ENCODE peak calls at places on chromosomes 7 and 10, in four cellular contexts. S is thoracic aorta, O is heart right ventricle, H is Peyer's patch. E is an unnamed sample.

GRCh38 chr10:97708976-97709745 is 4.4 kb upstream of the MARVELD1 start:
- DNase-seq in S (peak), O (peak), H (peak), E (no peak)

GRCh38 chr10:76302491-76302890 is 871.1 kb downstream of the LRMDA start:
- DNase-seq in S (no peak), O (no peak), H (no peak), E (no peak)

GRCh38 chr10:133143546-133143945 is 16.5 kb upstream of the KNDC1 start:
- DNase-seq in S (no peak), O (no peak), H (peak), E (peak)

GRCh38 chr7:79176859-79177477 is 276.5 kb downstream of the MAGI2 start:
- DNase-seq in S (no peak), O (no peak), H (no peak), E (no peak)

GRCh38 chr10:28778524-28778923 is 101.2 kb downstream of the BAMBI start:
- DNase-seq in S (no peak), O (no peak), H (no peak), E (no peak)

GRCh38 chr10:96651998-96652431 is 65.2 kb upstream of the TM9SF3 start:
- DNase-seq in S (no peak), O (no peak), H (no peak), E (peak)

GRCh38 chr7:13911920-13912319 is 77.5 kb downstream of the ETV1 start:
- DNase-seq in S (no peak), O (no peak), H (no peak), E (no peak)

GRCh38 chr7:140609646-140610045 is 31.0 kb downstream of the DENND2A start:
- DNase-seq in S (no peak), O (no peak), H (no peak), E (no peak)

GRCh38 chr10:42304341-42304740 is 334.0 kb downstream of the ZNF33B start:
- DNase-seq in S (no peak), O (no peak), H (no peak), E (no peak)

GRCh38 chr10:62852961-62853702 is 37.0 kb upstream of the EGR2 start:
- DNase-seq in S (no peak), O (no peak), H (no peak), E (peak)

GRCh38 chr10:35191523-35191922 is 64.9 kb downstream of the CREM start:
- DNase-seq in S (no peak), O (no peak), H (no peak), E (no peak)

GRCh38 chr7:45915606-45916005 is 5.5 kb downstream of the IGFBP3 start:
- DNase-seq in S (no peak), O (no peak), H (no peak), E (no peak)

GRCh38 chr10:49552277-49552676 is 13.4 kb upstream of the ERCC6 start:
- DNase-seq in S (no peak), O (no peak), H (no peak), E (no peak)

GRCh38 chr7:84393776-84394175 is 199.2 kb upstream of the SEMA3A start:
- DNase-seq in S (no peak), O (no peak), H (no peak), E (no peak)

GRCh38 chr7:43700059-43700501 is 29.2 kb downstream of the COA1 start:
- DNase-seq in S (no peak), O (no peak), H (no peak), E (no peak)

GRCh38 chr10:69392481-69393000 is 24.2 kb downstream of the TACR2 start:
- DNase-seq in S (peak), O (peak), H (peak), E (peak)

GRCh38 chr10:122490786-122491680 is 29.7 kb downstream of the HTRA1 start:
- DNase-seq in S (no peak), O (no peak), H (no peak), E (no peak)

GRCh38 chr7:119377-120163 is 72.8 kb upstream of the FAM20C start:
- DNase-seq in S (no peak), O (peak), H (peak), E (no peak)

GRCh38 chr7:142571581-142571980 is 177.7 kb upstream of the PRSS1 start:
- DNase-seq in S (no peak), O (no peak), H (no peak), E (no peak)

GRCh38 chr10:113899952-113900598 is 45.6 kb downstream of the NHLRC2 start:
- DNase-seq in S (no peak), O (no peak), H (no peak), E (no peak)

GRCh38 chr7:47846117-47846836 is 102.0 kb downstream of the PKD1L1 start:
- DNase-seq in S (no peak), O (no peak), H (no peak), E (no peak)

GRCh38 chr7:28922618-28923331 is 35.4 kb downstream of the TRIL start:
- DNase-seq in S (no peak), O (peak), H (peak), E (peak)

GRCh38 chr10:120581496-120581895 is 124.5 kb downstream of the PLPP4 start:
- DNase-seq in S (no peak), O (no peak), H (no peak), E (no peak)

GRCh38 chr7:106640368-106641141 is 20.4 kb downstream of the CCDC71L start:
- DNase-seq in S (no peak), O (no peak), H (no peak), E (no peak)

GRCh38 chr10:77586719-77587423 is 50.7 kb downstream of the KCNMA1 start:
- DNase-seq in S (no peak), O (no peak), H (peak), E (no peak)

GRCh38 chr7:130433336-130433735 is 7.5 kb downstream of the CEP41 start:
- DNase-seq in S (no peak), O (no peak), H (no peak), E (no peak)

GRCh38 chr7:130435455-130435854 is 5.4 kb downstream of the CEP41 start:
- DNase-seq in S (no peak), O (no peak), H (no peak), E (no peak)

GRCh38 chr7:130429019-130429418 is 11.8 kb downstream of the CEP41 start:
- DNase-seq in S (no peak), O (no peak), H (no peak), E (no peak)

GRCh38 chr7:130432886-130433285 is 7.9 kb downstream of the CEP41 start:
- DNase-seq in S (no peak), O (no peak), H (no peak), E (no peak)

DNA sequence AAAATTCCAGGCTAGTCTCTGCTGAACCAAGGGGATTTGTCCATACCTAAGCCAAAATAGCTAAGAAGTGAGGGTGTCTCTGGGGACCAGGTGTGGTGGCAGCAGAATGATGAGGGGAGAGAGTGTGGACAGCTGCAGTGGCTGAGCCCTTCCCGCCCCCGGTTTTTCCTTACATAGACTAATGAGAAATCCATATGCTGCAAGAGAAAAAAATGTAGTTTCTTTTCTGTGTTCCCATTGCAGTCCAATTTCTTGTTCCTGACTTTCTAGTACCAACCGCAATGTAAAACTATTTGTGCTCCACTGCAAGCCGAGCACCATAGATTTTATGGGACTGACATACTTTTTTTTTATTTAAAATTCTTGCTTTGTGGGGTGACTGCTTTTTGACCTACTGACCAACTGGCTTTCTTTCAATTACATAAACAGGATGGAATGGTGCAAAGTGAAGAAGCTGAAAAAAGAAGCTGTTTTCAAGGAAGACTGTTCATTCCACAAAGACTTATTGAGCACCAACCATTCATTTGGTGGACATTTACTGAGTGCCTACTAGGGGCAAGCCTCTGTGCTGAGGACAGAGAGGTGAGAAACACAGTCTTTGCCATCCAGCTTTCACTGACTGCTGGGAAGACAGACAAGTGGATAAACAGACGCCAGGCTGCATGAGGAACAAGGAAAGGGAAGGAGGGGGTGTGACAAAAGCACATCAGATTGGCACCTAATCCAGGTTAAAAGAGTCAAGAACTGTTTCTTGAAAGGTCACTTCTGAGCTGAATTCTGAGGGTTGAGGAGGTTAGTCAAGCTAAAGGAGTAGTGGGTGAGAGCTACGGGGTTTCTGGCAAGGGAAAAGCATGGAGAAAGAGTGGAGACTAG is 9.7 kb downstream of the CEP41 start:
- DNase-seq in S (no peak), O (no peak), H (no peak), E (no peak)
- H3K4me3 ChIP-seq in S (peak), O (peak), H (no peak), E (no peak)

DNA sequence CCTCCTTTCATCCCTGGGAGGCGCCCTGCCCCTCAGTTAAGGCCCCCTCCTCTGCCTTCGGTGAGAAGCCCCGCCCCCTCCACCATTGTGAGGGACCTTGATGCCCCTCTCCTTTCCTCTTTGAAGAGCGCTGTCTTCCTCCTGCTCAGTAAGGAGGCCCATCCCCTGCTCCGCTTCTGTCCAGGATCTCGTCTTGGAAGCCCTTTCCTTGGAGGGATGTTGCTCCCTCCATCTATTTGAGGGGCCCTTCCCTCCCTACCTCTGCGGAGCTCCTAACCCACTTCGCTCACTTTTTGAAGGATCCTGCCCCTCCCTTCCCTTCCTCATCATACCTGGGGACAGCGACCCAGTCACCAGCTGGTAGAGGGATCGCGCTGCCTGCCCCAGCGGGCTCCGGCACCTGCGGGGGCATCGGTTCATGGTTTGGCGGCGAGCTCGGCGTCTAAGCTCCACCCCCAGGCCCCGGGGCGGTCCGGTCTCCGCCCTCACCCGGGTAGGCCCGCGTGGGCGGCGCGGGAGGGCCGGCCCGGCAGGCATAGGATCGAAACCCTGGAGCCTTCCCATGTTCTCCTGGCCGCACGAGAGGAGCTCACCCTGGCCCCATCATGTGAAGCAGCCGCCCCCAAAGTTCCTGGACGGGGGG is 4.1 kb downstream of the KCNIP2 start:
- DNase-seq in S (no peak), O (peak), H (peak), E (peak)
- H3K27ac ChIP-seq in S (no peak), O (no peak), H (peak), E (no peak)

GRCh38 chr10:70441161-70441876 is at the start of gene NODAL:
- DNase-seq in S (no peak), O (no peak), H (no peak), E (no peak)
- H3K4me3 ChIP-seq in S (peak), O (peak), H (peak), E (peak)

GRCh38 chr10:103888113-103888841 is 29.7 kb downstream of the STN1 start:
- DNase-seq in S (peak), O (peak), H (peak), E (no peak)
- H3K27ac ChIP-seq in S (peak), O (peak), H (no peak), E (no peak)

GRCh38 chr10:93496322-93497041 is at the start of gene CEP55:
- DNase-seq in S (peak), O (peak), H (peak), E (peak)

GRCh38 chr10:93501650-93502049 is 5.2 kb downstream of the CEP55 start:
- DNase-seq in S (no peak), O (no peak), H (no peak), E (no peak)

GRCh38 chr10:93494494-93494893 is 1.9 kb upstream of the CEP55 start:
- DNase-seq in S (no peak), O (no peak), H (no peak), E (no peak)

GRCh38 chr10:93495654-93496321 is 624 bp upstream of the CEP55 start:
- DNase-seq in S (no peak), O (no peak), H (no peak), E (no peak)

GRCh38 chr10:93498196-93498595 is 1.8 kb downstream of the CEP55 start:
- DNase-seq in S (no peak), O (no peak), H (no peak), E (no peak)
- H3K4me3 ChIP-seq in S (no peak), O (no peak), H (no peak), E (no peak)

E was measured in CD8-positive, alpha-beta T cell.